ENCODE peak calls at places on chromosome 19, in ten cellular contexts. O is A549, F is HCT116, L is SK-N-SH, G is endothelial cell of umbilical vein, R is WTC11, J is HepG2, P is H1, W is K562, S is GM12878. B is an unnamed sample.
A peak's percentile ranks its signal among the peaks of the same experiment; 100 is the strongest.

GRCh38 chr19:22616659-22617058 is 17.5 kb upstream of the ZNF492 start:
- DNase-seq in O (no peak), F (no peak), L (no peak), G (no peak), R (no peak), J (no peak), P (no peak), W (no peak), S (no peak), B (no peak)

GRCh38 chr19:30078381-30078910 is 136.4 kb downstream of the URI1 start:
- DNase-seq in O (no peak), F (no peak), L (no peak), G (no peak), R (no peak), J (no peak), P (no peak), W (no peak), S (no peak), B (no peak)

GRCh38 chr19:4577020-4577782 is 17.7 kb upstream of the SEMA6B start:
- DNase-seq in O (peak; percentile 69), F (no peak), L (peak; percentile 55), G (no peak), R (no peak), J (no peak), P (peak; percentile 55), W (peak; percentile 53), S (no peak), B (no peak)

GRCh38 chr19:39342647-39343305 is 555 bp downstream of the SAMD4B start:
- DNase-seq in O (no peak), F (no peak), L (peak; percentile 33), G (no peak), R (no peak), J (no peak), P (no peak), W (no peak), S (no peak), B (no peak)

GRCh38 chr19:50171752-50172151 is 8.7 kb upstream of the IZUMO2 start:
- DNase-seq in O (no peak), F (no peak), L (no peak), G (no peak), R (no peak), J (no peak), P (no peak), W (no peak), S (no peak), B (no peak)

GRCh38 chr19:2665103-2665502 is 37.4 kb downstream of the GNG7 start:
- DNase-seq in O (no peak), F (no peak), L (no peak), G (no peak), R (no peak), J (no peak), P (no peak), W (no peak), S (no peak), B (no peak)

GRCh38 chr19:33395561-33396550 is 22.3 kb downstream of the CEBPG start:
- DNase-seq in O (no peak), F (no peak), L (peak; percentile 22), G (no peak), R (no peak), J (no peak), P (no peak), W (no peak), S (no peak), B (no peak)

GRCh38 chr19:53771133-53771532 is 53.0 kb downstream of the NLRP12 start:
- DNase-seq in O (no peak), F (no peak), L (no peak), G (no peak), R (no peak), J (no peak), P (no peak), W (no peak), S (no peak), B (no peak)

GRCh38 chr19:41792513-41793413 is 3.6 kb upstream of the CEACAM3 start:
- DNase-seq in O (peak; percentile 81), F (peak; percentile 58), L (peak; percentile 50), G (peak; percentile 46), R (peak; percentile 74), J (peak; percentile 21), P (peak; percentile 76), W (peak; percentile 77), S (no peak), B (peak; percentile 56)

GRCh38 chr19:17706750-17707181 is 12.5 kb upstream of the MAP1S start:
- DNase-seq in O (peak; percentile 43), F (peak; percentile 69), L (peak; percentile 87), G (peak; percentile 39), R (peak; percentile 93), J (peak; percentile 46), P (peak; percentile 89), W (peak; percentile 96), S (no peak), B (no peak)

GRCh38 chr19:17703823-17704463 is 15.3 kb upstream of the MAP1S start:
- DNase-seq in O (peak; percentile 40), F (peak; percentile 64), L (peak; percentile 80), G (peak; percentile 60), R (peak; percentile 89), J (peak; percentile 33), P (peak; percentile 95), W (peak; percentile 70), S (no peak), B (peak; percentile 48)
- TF ChIP-seq MAX in O (no peak), F (no peak), L (no peak), G (no peak), R (no peak), J (no peak), P (no peak), W (no peak), S (no peak), B (no peak)

DNA sequence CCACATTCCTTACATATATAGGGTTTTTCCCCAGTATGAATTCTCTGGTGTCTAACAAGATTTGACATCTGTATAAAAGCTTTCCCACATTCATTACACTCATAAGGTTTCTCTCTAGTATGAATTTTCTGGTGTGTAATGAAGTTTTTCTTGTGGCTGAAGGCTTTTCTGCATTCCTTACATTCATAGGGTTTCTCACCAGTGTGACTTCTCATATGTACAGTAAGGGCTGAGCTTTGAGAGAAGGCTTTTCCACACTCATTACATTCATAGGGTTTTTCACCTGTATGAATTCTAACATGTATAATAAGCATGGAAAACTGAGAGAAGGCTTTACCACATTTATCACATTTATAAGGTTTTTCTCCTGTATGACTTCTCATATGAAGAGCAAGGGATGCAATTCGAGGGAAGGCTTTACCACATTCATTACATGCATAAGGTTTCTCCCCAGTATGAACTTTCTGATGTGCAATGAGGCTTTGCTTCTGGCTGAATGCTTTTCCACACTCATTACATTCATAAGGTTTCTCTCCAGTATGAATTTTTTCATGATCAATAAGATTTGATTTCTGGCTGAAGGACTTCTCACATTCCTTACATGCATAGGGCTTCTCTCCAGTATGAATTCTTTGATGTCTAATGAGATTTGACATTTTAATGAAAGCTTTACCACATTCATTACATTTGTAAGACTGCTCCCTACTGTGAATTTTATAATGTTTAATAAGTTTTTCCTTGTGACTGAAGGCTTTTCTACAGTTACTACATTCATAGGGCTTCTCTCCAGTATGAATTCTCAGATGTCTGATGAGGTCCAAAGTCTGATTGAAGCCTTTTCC is 42.6 kb downstream of the ZNF527 start:
- DNase-seq in O (peak; percentile 36), F (no peak), L (no peak), G (peak; percentile 28), R (no peak), J (no peak), P (no peak), W (no peak), S (no peak), B (no peak)
- TF ChIP-seq MAX in O (no peak), F (no peak), L (no peak), G (no peak), R (no peak), J (no peak), P (no peak), W (no peak), S (no peak), B (no peak)

GRCh38 chr19:47187023-47187655 is 43.9 kb downstream of the BBC3 start:
- DNase-seq in O (no peak), F (no peak), L (peak; percentile 46), G (no peak), R (no peak), J (no peak), P (no peak), W (no peak), S (no peak), B (no peak)

GRCh38 chr19:47183579-47183978 is 47.4 kb downstream of the BBC3 start:
- DNase-seq in O (no peak), F (no peak), L (no peak), G (no peak), R (no peak), J (no peak), P (no peak), W (no peak), S (no peak), B (no peak)

GRCh38 chr19:47187797-47188196 is 43.2 kb downstream of the BBC3 start:
- DNase-seq in O (no peak), F (no peak), L (no peak), G (no peak), R (no peak), J (no peak), P (no peak), W (no peak), S (no peak), B (no peak)

GRCh38 chr19:47188507-47189033 is 42.4 kb downstream of the BBC3 start:
- DNase-seq in O (no peak), F (no peak), L (no peak), G (no peak), R (no peak), J (no peak), P (no peak), W (no peak), S (no peak), B (no peak)

DNA sequence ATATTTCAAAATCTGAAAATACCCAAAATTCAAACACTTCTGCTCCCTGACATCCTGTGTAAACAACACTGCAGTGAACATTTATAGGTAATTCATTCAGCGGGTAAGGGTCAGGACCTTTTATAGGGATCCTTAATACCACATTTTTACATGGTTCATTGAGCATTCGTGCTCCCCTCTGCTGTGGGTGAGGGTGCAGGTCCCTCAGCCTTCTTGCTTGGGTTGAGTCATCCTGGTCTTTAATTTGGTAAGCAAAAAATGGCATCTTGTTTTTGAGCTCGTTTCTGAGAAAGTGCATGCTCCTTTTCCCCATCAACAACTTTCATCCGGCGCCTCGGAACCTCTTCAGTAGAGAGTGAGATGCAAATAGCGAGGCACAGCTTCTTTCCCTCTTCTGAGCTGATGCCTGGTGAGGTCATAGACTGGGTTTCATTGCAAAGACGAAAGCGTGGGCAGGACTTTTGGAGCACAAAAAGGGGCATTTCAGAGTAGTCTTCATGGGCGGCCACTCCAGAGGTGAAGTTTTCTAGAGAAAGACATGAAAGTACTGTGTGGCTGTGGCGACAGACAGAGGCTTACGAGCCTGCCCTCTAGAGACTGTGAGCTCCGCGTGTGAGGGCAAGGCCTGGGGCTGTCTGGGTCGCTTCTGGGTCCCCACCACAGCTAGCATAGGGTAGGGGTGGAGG is 44.5 kb downstream of the BBC3 start:
- DNase-seq in O (no peak), F (no peak), L (peak; percentile 41), G (no peak), R (no peak), J (no peak), P (no peak), W (no peak), S (peak; percentile 89), B (no peak)
- TF ChIP-seq MAX in O (no peak), F (no peak), L (no peak), G (no peak), R (no peak), J (no peak), P (no peak), W (no peak), S (peak; percentile 22), B (no peak)

DNA sequence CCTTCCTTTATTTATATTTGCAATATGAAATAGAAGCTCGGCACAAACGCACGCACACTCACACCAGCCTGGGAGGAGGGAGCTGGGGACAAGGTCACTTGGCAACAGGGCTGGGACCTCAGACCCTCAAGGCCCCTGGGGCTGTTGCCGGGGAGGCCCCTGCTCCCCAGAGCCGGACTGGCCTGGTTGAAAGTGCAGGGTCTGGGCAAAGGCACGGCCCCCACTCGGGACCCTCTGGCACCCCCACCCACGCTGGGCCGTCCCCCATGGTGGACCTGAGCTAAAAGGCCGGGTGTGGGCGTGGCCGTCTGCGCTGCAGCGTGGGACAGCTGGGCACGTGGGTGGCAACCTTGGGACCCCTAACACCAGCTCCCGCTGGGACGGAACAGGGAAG is 1.2 kb upstream of the TMEM86B start:
- DNase-seq in O (no peak), F (no peak), L (no peak), G (no peak), R (no peak), J (no peak), P (no peak), W (no peak), S (no peak), B (no peak)
- TF ChIP-seq MAX in O (no peak), F (no peak), L (no peak), G (no peak), R (no peak), J (peak; percentile 25), P (no peak), W (no peak), S (no peak), B (no peak)

B was measured in NB4.